ENCODE peak calls at places on chromosomes 6 and 20, in five cellular contexts. One of them, this sample, is unnamed.

GRCh38 chr6:43922423-43923375 is 152.7 kb downstream of the VEGFA start:
- DNase-seq in H9: no peak
- DNase-seq in SJSA1: no peak
- DNase-seq in foreskin fibroblast: no peak
- DNase-seq in SK-N-SH: no peak
- DNase-seq in this sample: no peak

GRCh38 chr6:87669051-87669450 is 33.0 kb downstream of the AKIRIN2 start:
- DNase-seq in H9: no peak
- DNase-seq in SJSA1: no peak
- DNase-seq in foreskin fibroblast: no peak
- DNase-seq in SK-N-SH: no peak
- DNase-seq in this sample: no peak

GRCh38 chr6:125480146-125480545 is 178.4 kb upstream of the HDDC2 start:
- DNase-seq in H9: no peak
- DNase-seq in SJSA1: no peak
- DNase-seq in foreskin fibroblast: no peak
- DNase-seq in SK-N-SH: no peak
- DNase-seq in this sample: no peak

GRCh38 chr6:5337573-5337972 is 76.3 kb downstream of the FARS2 start:
- DNase-seq in H9: no peak
- DNase-seq in SJSA1: no peak
- DNase-seq in foreskin fibroblast: no peak
- DNase-seq in SK-N-SH: no peak
- DNase-seq in this sample: no peak

GRCh38 chr6:142355481-142356174 is 53.8 kb downstream of the ADGRG6 start:
- DNase-seq in H9: no peak
- DNase-seq in SJSA1: no peak
- DNase-seq in foreskin fibroblast: no peak
- DNase-seq in SK-N-SH: no peak
- DNase-seq in this sample: no peak

GRCh38 chr6:153449279-153449678 is 318.2 kb upstream of the RGS17 start:
- DNase-seq in H9: no peak
- DNase-seq in SJSA1: no peak
- DNase-seq in foreskin fibroblast: peak
- DNase-seq in SK-N-SH: no peak
- DNase-seq in this sample: no peak

GRCh38 chr6:64691069-64691468 is 1016.0 kb downstream of the EYS start:
- DNase-seq in H9: no peak
- DNase-seq in SJSA1: no peak
- DNase-seq in foreskin fibroblast: no peak
- DNase-seq in SK-N-SH: no peak
- DNase-seq in this sample: no peak

GRCh38 chr6:136326038-136326561 is 36.5 kb upstream of the BCLAF1 start:
- DNase-seq in H9: no peak
- DNase-seq in SJSA1: no peak
- DNase-seq in foreskin fibroblast: no peak
- DNase-seq in SK-N-SH: peak
- DNase-seq in this sample: no peak

GRCh38 chr6:105359419-105360366 is 43.2 kb downstream of the PREP start:
- DNase-seq in H9: no peak
- DNase-seq in SJSA1: peak
- DNase-seq in foreskin fibroblast: peak
- DNase-seq in SK-N-SH: no peak
- DNase-seq in this sample: no peak

GRCh38 chr20:45589725-45590124 is 10.6 kb upstream of the WFDC8 start:
- DNase-seq in H9: no peak
- DNase-seq in SJSA1: no peak
- DNase-seq in foreskin fibroblast: no peak
- DNase-seq in SK-N-SH: no peak
- DNase-seq in this sample: no peak

GRCh38 chr6:26022737-26023136 is 60.1 kb downstream of the TRIM38 start:
- DNase-seq in H9: no peak
- DNase-seq in SJSA1: no peak
- DNase-seq in foreskin fibroblast: no peak
- DNase-seq in SK-N-SH: no peak
- DNase-seq in this sample: no peak

GRCh38 chr6:139028242-139028657 is 295 bp upstream of the ABRACL start:
- DNase-seq in H9: peak
- DNase-seq in SJSA1: no peak
- DNase-seq in foreskin fibroblast: peak
- DNase-seq in SK-N-SH: no peak
- DNase-seq in this sample: no peak

GRCh38 chr20:3082955-3083952 is 1.3 kb downstream of the AVP start:
- DNase-seq in H9: peak
- DNase-seq in SJSA1: no peak
- DNase-seq in foreskin fibroblast: no peak
- DNase-seq in SK-N-SH: peak
- DNase-seq in this sample: no peak

GRCh38 chr20:49657118-49657901 is 56.4 kb downstream of the B4GALT5 start:
- DNase-seq in H9: no peak
- DNase-seq in SJSA1: no peak
- DNase-seq in foreskin fibroblast: peak
- DNase-seq in SK-N-SH: no peak
- DNase-seq in this sample: no peak

GRCh38 chr20:53488779-53489272 is 104.8 kb downstream of the ZNF217 start:
- DNase-seq in H9: no peak
- DNase-seq in SJSA1: no peak
- DNase-seq in foreskin fibroblast: no peak
- DNase-seq in SK-N-SH: no peak
- DNase-seq in this sample: no peak

GRCh38 chr6:136290406-136291010 is 862 bp upstream of the BCLAF1 start:
- DNase-seq in H9: peak
- DNase-seq in SJSA1: peak
- DNase-seq in foreskin fibroblast: peak
- DNase-seq in SK-N-SH: peak
- DNase-seq in this sample: peak

GRCh38 chr20:8540466-8540865 is 408.4 kb downstream of the PLCB1 start:
- DNase-seq in H9: no peak
- DNase-seq in SJSA1: no peak
- DNase-seq in foreskin fibroblast: no peak
- DNase-seq in SK-N-SH: no peak
- DNase-seq in this sample: no peak

GRCh38 chr6:84269947-84270733 is 42.7 kb upstream of the CEP162 start:
- DNase-seq in H9: no peak
- DNase-seq in SJSA1: no peak
- DNase-seq in foreskin fibroblast: no peak
- DNase-seq in SK-N-SH: no peak
- DNase-seq in this sample: no peak

GRCh38 chr6:155252581-155252980 is 11.2 kb upstream of the CLDN20 start:
- DNase-seq in H9: no peak
- DNase-seq in SJSA1: no peak
- DNase-seq in foreskin fibroblast: no peak
- DNase-seq in SK-N-SH: no peak
- DNase-seq in this sample: no peak

GRCh38 chr6:11033825-11034224 is 10.3 kb downstream of the ELOVL2 start:
- DNase-seq in H9: no peak
- DNase-seq in SJSA1: no peak
- DNase-seq in foreskin fibroblast: peak
- DNase-seq in SK-N-SH: no peak
- DNase-seq in this sample: no peak

GRCh38 chr20:64110411-64111068 is 3.2 kb upstream of the NPBWR2 start:
- DNase-seq in H9: no peak
- DNase-seq in SJSA1: peak
- DNase-seq in foreskin fibroblast: no peak
- DNase-seq in SK-N-SH: peak
- DNase-seq in this sample: no peak

GRCh38 chr6:7617954-7618764 is 28.2 kb downstream of the SNRNP48 start:
- DNase-seq in H9: no peak
- DNase-seq in SJSA1: peak
- DNase-seq in foreskin fibroblast: peak
- DNase-seq in SK-N-SH: no peak
- DNase-seq in this sample: no peak

GRCh38 chr6:7218586-7218985 is 94.4 kb downstream of the SSR1 start:
- DNase-seq in H9: no peak
- DNase-seq in SJSA1: no peak
- DNase-seq in foreskin fibroblast: no peak
- DNase-seq in SK-N-SH: no peak
- DNase-seq in this sample: no peak

GRCh38 chr6:42552380-42552779 is 11.4 kb upstream of the UBR2 start:
- DNase-seq in H9: no peak
- DNase-seq in SJSA1: no peak
- DNase-seq in foreskin fibroblast: no peak
- DNase-seq in SK-N-SH: no peak
- DNase-seq in this sample: no peak

GRCh38 chr20:62734881-62735280 is 26.2 kb downstream of the NTSR1 start:
- DNase-seq in H9: no peak
- DNase-seq in SJSA1: no peak
- DNase-seq in foreskin fibroblast: no peak
- DNase-seq in SK-N-SH: no peak
- DNase-seq in this sample: no peak

GRCh38 chr6:101806241-101806640 is 412.7 kb downstream of the GRIK2 start:
- DNase-seq in H9: no peak
- DNase-seq in SJSA1: no peak
- DNase-seq in foreskin fibroblast: peak
- DNase-seq in SK-N-SH: no peak
- DNase-seq in this sample: no peak

GRCh38 chr6:56450882-56451739 is 191.6 kb downstream of the DST start:
- DNase-seq in H9: no peak
- DNase-seq in SJSA1: no peak
- DNase-seq in foreskin fibroblast: peak
- DNase-seq in SK-N-SH: no peak
- DNase-seq in this sample: no peak

GRCh38 chr20:64107736-64108457 is 532 bp upstream of the NPBWR2 start:
- DNase-seq in H9: no peak
- DNase-seq in SJSA1: peak
- DNase-seq in foreskin fibroblast: no peak
- DNase-seq in SK-N-SH: no peak
- DNase-seq in this sample: no peak

This sample was measured in GM12892.